ENCODE peak calls at places on chromosomes 2 and 18, in ten cellular contexts. E, K, F, J, H, N, I, P, W and S are unnamed samples.

GRCh38 chr2:106845716-106846115 is 40.3 kb downstream of the ST6GAL2 start:
- DNase-seq in E (no peak), K (no peak), F (no peak), J (no peak), H (no peak), N (no peak), I (no peak), P (no peak), W (no peak), S (no peak)

GRCh38 chr2:62309465-62310091 is 113.7 kb downstream of the B3GNT2 start:
- DNase-seq in E (no peak), K (no peak), F (no peak), J (no peak), H (no peak), N (peak; percentile 24), I (no peak), P (no peak), W (no peak), S (no peak)

GRCh38 chr2:195001924-195002323 is 655.1 kb upstream of the SLC39A10 start:
- DNase-seq in E (no peak), K (no peak), F (no peak), J (no peak), H (no peak), N (no peak), I (no peak), P (no peak), W (no peak), S (no peak)

GRCh38 chr2:225660262-225661091 is 261.0 kb downstream of the NYAP2 start:
- DNase-seq in E (peak; percentile 71), K (peak; percentile 72), F (no peak), J (peak; percentile 65), H (peak; percentile 76), N (peak; percentile 63), I (peak; percentile 7), P (peak; percentile 56), W (peak; percentile 76), S (peak; percentile 30)

GRCh38 chr2:192202373-192202772 is 7.6 kb upstream of the TMEFF2 start:
- DNase-seq in E (no peak), K (no peak), F (no peak), J (no peak), H (no peak), N (no peak), I (no peak), P (no peak), W (no peak), S (no peak)

GRCh38 chr2:146984014-146984413 is 860.8 kb upstream of the ACVR2A start:
- DNase-seq in E (no peak), K (no peak), F (no peak), J (no peak), H (no peak), N (no peak), I (no peak), P (no peak), W (no peak), S (no peak)

GRCh38 chr18:27185025-27185763 is at the start of gene CHST9:
- DNase-seq in E (no peak), K (peak; percentile 2), F (no peak), J (peak; percentile 21), H (no peak), N (no peak), I (no peak), P (peak; percentile 38), W (peak; percentile 45), S (no peak)

GRCh38 chr2:12076810-12077209 is 330.4 kb downstream of the LPIN1 start:
- DNase-seq in E (peak; percentile 31), K (no peak), F (no peak), J (no peak), H (no peak), N (no peak), I (peak; percentile 65), P (no peak), W (no peak), S (no peak)

GRCh38 chr2:132670104-132670960 is at the start of gene LYPD1:
- DNase-seq in E (no peak), K (no peak), F (no peak), J (peak; percentile 13), H (no peak), N (no peak), I (no peak), P (peak; percentile 70), W (peak; percentile 46), S (no peak)

GRCh38 chr2:164725542-164725941 is 104.3 kb upstream of the GRB14 start:
- DNase-seq in E (no peak), K (no peak), F (no peak), J (no peak), H (no peak), N (no peak), I (no peak), P (no peak), W (no peak), S (no peak)
- TF ChIP-seq CTCF in E (no peak), K (no peak), F (no peak), J (no peak), H (no peak), N (no peak), I (no peak), P (no peak), W (no peak), S (no peak)

DNA sequence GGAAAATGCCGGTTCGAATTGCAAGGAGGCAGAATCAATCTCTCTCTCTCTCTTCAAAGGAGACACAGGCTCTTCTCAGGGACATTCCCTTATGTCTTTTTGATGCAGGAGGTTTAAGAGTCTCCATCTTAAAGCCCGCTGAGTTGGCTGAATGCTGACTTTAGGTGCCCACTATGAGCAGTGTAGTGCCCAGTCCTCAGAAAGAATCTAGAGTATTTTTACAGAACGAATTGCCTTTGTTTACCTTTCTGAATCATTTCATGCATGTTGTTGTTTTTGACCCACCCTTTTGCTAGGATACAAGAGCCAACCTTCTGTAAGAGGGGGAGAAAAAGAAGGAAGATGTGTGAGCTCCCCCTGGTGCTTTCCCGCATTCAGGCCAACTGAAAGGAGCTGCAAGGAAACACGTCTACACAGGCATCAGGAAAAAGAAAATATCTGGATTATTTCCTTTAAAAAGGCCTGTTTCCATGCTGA is 193.5 kb upstream of the TCF4 start:
- DNase-seq in E (peak; percentile 83), K (peak; percentile 24), F (no peak), J (peak; percentile 33), H (peak; percentile 10), N (no peak), I (no peak), P (peak; percentile 37), W (no peak), S (no peak)
- TF ChIP-seq CTCF in E (peak; percentile 91), K (peak; percentile 38), F (peak; percentile 80), J (peak; percentile 73), H (peak; percentile 29), N (no peak), I (peak; percentile 87), P (peak; percentile 41), W (peak; percentile 57), S (peak; percentile 60)

GRCh38 chr2:163736433-163737168 is 793 bp upstream of the FIGN start:
- DNase-seq in E (peak; percentile 25), K (peak; percentile 48), F (no peak), J (peak; percentile 55), H (peak; percentile 9), N (no peak), I (no peak), P (no peak), W (peak; percentile 52), S (no peak)
- TF ChIP-seq CTCF in E (no peak), K (no peak), F (peak; percentile 38), J (peak; percentile 19), H (no peak), N (no peak), I (peak; percentile 55), P (no peak), W (no peak), S (no peak)

DNA sequence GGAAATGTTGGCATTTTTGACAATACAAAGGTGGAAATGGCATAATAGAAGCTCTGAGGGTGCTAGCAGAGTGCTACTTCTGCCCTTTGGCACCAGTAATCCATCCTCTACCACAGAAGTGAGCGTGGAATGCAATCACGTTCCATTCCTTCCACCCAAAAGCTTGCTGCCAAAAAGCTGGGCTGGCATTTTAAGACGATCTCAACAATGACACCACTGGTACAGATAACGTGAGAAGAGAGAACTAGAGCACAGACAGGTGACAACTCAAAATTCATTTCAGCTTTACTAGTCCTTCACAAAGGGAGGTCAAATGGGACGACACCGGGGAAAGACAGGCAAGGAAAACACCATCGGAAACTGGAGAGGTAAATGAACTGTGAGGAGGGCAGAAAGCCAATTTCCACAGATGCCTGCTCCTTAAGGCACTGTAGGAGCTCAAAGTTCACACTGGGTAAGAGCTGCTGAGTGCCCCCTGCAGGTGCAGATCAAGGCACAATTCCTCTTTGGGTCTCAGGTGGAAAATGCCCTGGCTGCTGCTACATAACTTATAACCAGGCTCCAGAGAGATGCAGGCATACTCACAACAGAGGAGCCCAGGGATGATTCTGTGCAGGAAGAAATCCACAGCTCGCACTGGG is 50.7 kb upstream of the RNU4ATAC start:
- DNase-seq in E (peak; percentile 46), K (no peak), F (no peak), J (no peak), H (peak; percentile 68), N (no peak), I (no peak), P (peak; percentile 40), W (no peak), S (peak; percentile 53)
- TF ChIP-seq CTCF in E (no peak), K (no peak), F (peak; percentile 22), J (no peak), H (peak; percentile 21), N (no peak), I (peak; percentile 32), P (peak; percentile 48), W (peak; percentile 9), S (peak; percentile 56)